ENCODE peak calls at places on chromosomes 12 and 14, in nine cellular contexts. I is lower leg skin; Z is AG20443; Q is COR-L47; W is brain microvascular endothelial cell; H is GM04504; E is uterus; T is stimulated activated CD8-positive, alpha-beta memory T cell treated with anti-CD3 and anti-CD28 coated beads, Interleukin-4, amount 100 ng/mL, for 1 hour; F is endothelial cell. B is an unnamed sample.

GRCh38 chr12:6199531-6200265 is 502 bp upstream of the CD9 start:
- DNase-seq in I (peak), Z (peak), Q (no peak), W (no peak), H (no peak), E (peak), T (no peak), F (no peak), B (no peak)

GRCh38 chr12:29043069-29043468 is 106.0 kb upstream of the FAR2 start:
- DNase-seq in I (no peak), Z (peak), Q (no peak), W (no peak), H (peak), E (no peak), T (no peak), F (no peak), B (no peak)

GRCh38 chr12:26629864-26630263 is 203.1 kb downstream of the ITPR2 start:
- DNase-seq in I (no peak), Z (no peak), Q (no peak), W (peak), H (no peak), E (peak), T (no peak), F (no peak), B (no peak)

GRCh38 chr12:31298510-31298904 is 27.4 kb downstream of the SINHCAF start:
- DNase-seq in I (no peak), Z (no peak), Q (no peak), W (no peak), H (no peak), E (no peak), T (no peak), F (no peak), B (no peak)

GRCh38 chr14:90720832-90721231 is 95.4 kb downstream of the TTC7B start:
- DNase-seq in I (no peak), Z (no peak), Q (no peak), W (no peak), H (no peak), E (no peak), T (no peak), F (no peak), B (no peak)

GRCh38 chr14:36981832-36982528 is 190.4 kb downstream of the SLC25A21 start:
- DNase-seq in I (no peak), Z (peak), Q (no peak), W (no peak), H (no peak), E (no peak), T (no peak), F (no peak), B (no peak)

GRCh38 chr12:1806301-1807106 is 13.9 kb upstream of the LRTM2 start:
- DNase-seq in I (no peak), Z (peak), Q (no peak), W (no peak), H (peak), E (peak), T (no peak), F (no peak), B (no peak)

GRCh38 chr12:109600481-109600880 is 26.9 kb downstream of the MVK start:
- DNase-seq in I (no peak), Z (no peak), Q (no peak), W (no peak), H (no peak), E (no peak), T (no peak), F (no peak), B (no peak)

GRCh38 chr12:124233846-124234620 is 60.9 kb upstream of the RFLNA start:
- DNase-seq in I (no peak), Z (no peak), Q (no peak), W (peak), H (no peak), E (no peak), T (no peak), F (no peak), B (no peak)

GRCh38 chr12:94109154-94109553 is 39.2 kb upstream of the PLXNC1 start:
- DNase-seq in I (no peak), Z (peak), Q (no peak), W (peak), H (no peak), E (no peak), T (no peak), F (no peak), B (no peak)

GRCh38 chr12:123223241-123223668 is 9.7 kb downstream of the MPHOSPH9 start:
- DNase-seq in I (no peak), Z (no peak), Q (no peak), W (no peak), H (no peak), E (no peak), T (peak), F (no peak), B (no peak)

GRCh38 chr14:96956464-96957239 is 159.5 kb downstream of the VRK1 start:
- DNase-seq in I (no peak), Z (no peak), Q (no peak), W (no peak), H (no peak), E (no peak), T (no peak), F (no peak), B (no peak)

GRCh38 chr14:93033039-93033982 is 82.4 kb downstream of the ITPK1 start:
- DNase-seq in I (no peak), Z (no peak), Q (peak), W (no peak), H (no peak), E (no peak), T (no peak), F (no peak), B (no peak)